ENCODE peak calls at places on chromosome 22, in seven cellular contexts. One of them, this sample, is unnamed.

GRCh38 chr22:44454113-44454769 is 43.8 kb downstream of the RTL6 start:
- DNase-seq in SK-N-SH: no peak
- DNase-seq in GM12878: no peak
- DNase-seq in K562: no peak
- DNase-seq in H1: no peak
- DNase-seq in HCT116: no peak
- DNase-seq in HepG2: no peak
- DNase-seq in this sample: no peak

GRCh38 chr22:39655736-39656285 is 85.3 kb downstream of the CACNA1I start:
- DNase-seq in SK-N-SH: peak; percentile 58
- DNase-seq in GM12878: no peak
- DNase-seq in K562: no peak
- DNase-seq in H1: no peak
- DNase-seq in HCT116: no peak
- DNase-seq in HepG2: no peak
- DNase-seq in this sample: no peak

GRCh38 chr22:32341122-32341740 is 16.4 kb upstream of the RFPL3 start:
- DNase-seq in SK-N-SH: no peak
- DNase-seq in GM12878: no peak
- DNase-seq in K562: no peak
- DNase-seq in H1: peak; percentile 43
- DNase-seq in HCT116: no peak
- DNase-seq in HepG2: no peak
- DNase-seq in this sample: no peak

GRCh38 chr22:11629661-11630385 is 3898.2 kb upstream of the OR11H1 start:
- DNase-seq in SK-N-SH: peak; percentile 20
- DNase-seq in GM12878: no peak
- DNase-seq in K562: no peak
- DNase-seq in H1: no peak
- DNase-seq in HCT116: no peak
- DNase-seq in HepG2: no peak
- DNase-seq in this sample: no peak

GRCh38 chr22:28349114-28349513 is 330.5 kb downstream of the TTC28 start:
- DNase-seq in SK-N-SH: peak; percentile 42
- DNase-seq in GM12878: no peak
- DNase-seq in K562: no peak
- DNase-seq in H1: no peak
- DNase-seq in HCT116: no peak
- DNase-seq in HepG2: no peak
- DNase-seq in this sample: no peak

GRCh38 chr22:41919357-41920224 is 4.7 kb upstream of the SHISA8 start:
- DNase-seq in SK-N-SH: peak; percentile 74
- DNase-seq in GM12878: peak; percentile 71
- DNase-seq in K562: peak; percentile 62
- DNase-seq in H1: peak; percentile 98
- DNase-seq in HCT116: no peak
- DNase-seq in HepG2: no peak
- DNase-seq in this sample: no peak

GRCh38 chr22:31271485-31271884 is 20.8 kb downstream of the PIK3IP1 start:
- DNase-seq in SK-N-SH: no peak
- DNase-seq in GM12878: no peak
- DNase-seq in K562: no peak
- DNase-seq in H1: no peak
- DNase-seq in HCT116: no peak
- DNase-seq in HepG2: peak; percentile 50
- DNase-seq in this sample: no peak

GRCh38 chr22:26554956-26555355 is 35.0 kb downstream of the TPST2 start:
- DNase-seq in SK-N-SH: no peak
- DNase-seq in GM12878: no peak
- DNase-seq in K562: no peak
- DNase-seq in H1: no peak
- DNase-seq in HCT116: no peak
- DNase-seq in HepG2: no peak
- DNase-seq in this sample: no peak

GRCh38 chr22:37933711-37934376 is 19.6 kb downstream of the C22orf23 start:
- DNase-seq in SK-N-SH: peak; percentile 95
- DNase-seq in GM12878: peak; percentile 28
- DNase-seq in K562: peak; percentile 87
- DNase-seq in H1: peak; percentile 98
- DNase-seq in HCT116: peak; percentile 83
- DNase-seq in HepG2: peak; percentile 83
- DNase-seq in this sample: peak; percentile 67

GRCh38 chr22:27045103-27045940 is 387.9 kb downstream of the MIAT start:
- DNase-seq in SK-N-SH: no peak
- DNase-seq in GM12878: no peak
- DNase-seq in K562: no peak
- DNase-seq in H1: no peak
- DNase-seq in HCT116: no peak
- DNase-seq in HepG2: no peak
- DNase-seq in this sample: no peak

GRCh38 chr22:33758961-33759360 is 161.3 kb downstream of the LARGE1 start:
- DNase-seq in SK-N-SH: no peak
- DNase-seq in GM12878: peak; percentile 3
- DNase-seq in K562: no peak
- DNase-seq in H1: no peak
- DNase-seq in HCT116: no peak
- DNase-seq in HepG2: no peak
- DNase-seq in this sample: no peak

GRCh38 chr22:47446331-47446730 is 683.9 kb downstream of the TBC1D22A start:
- DNase-seq in SK-N-SH: no peak
- DNase-seq in GM12878: no peak
- DNase-seq in K562: no peak
- DNase-seq in H1: no peak
- DNase-seq in HCT116: no peak
- DNase-seq in HepG2: no peak
- DNase-seq in this sample: no peak

GRCh38 chr22:37887610-37888378 is 18.3 kb upstream of the MICALL1 start:
- DNase-seq in SK-N-SH: no peak
- DNase-seq in GM12878: no peak
- DNase-seq in K562: no peak
- DNase-seq in H1: no peak
- DNase-seq in HCT116: no peak
- DNase-seq in HepG2: no peak
- DNase-seq in this sample: no peak

GRCh38 chr22:23898006-23898974 is 4.1 kb downstream of the MIF start:
- DNase-seq in SK-N-SH: no peak
- DNase-seq in GM12878: no peak
- DNase-seq in K562: no peak
- DNase-seq in H1: no peak
- DNase-seq in HCT116: no peak
- DNase-seq in HepG2: no peak
- DNase-seq in this sample: no peak

GRCh38 chr22:20657963-20658362 is 116.0 kb upstream of the SERPIND1 start:
- DNase-seq in SK-N-SH: no peak
- DNase-seq in GM12878: no peak
- DNase-seq in K562: no peak
- DNase-seq in H1: peak; percentile 4
- DNase-seq in HCT116: no peak
- DNase-seq in HepG2: no peak
- DNase-seq in this sample: no peak

GRCh38 chr22:19876941-19877625 is 22.4 kb upstream of the GNB1L start:
- DNase-seq in SK-N-SH: peak; percentile 39
- DNase-seq in GM12878: no peak
- DNase-seq in K562: no peak
- DNase-seq in H1: peak; percentile 44
- DNase-seq in HCT116: no peak
- DNase-seq in HepG2: no peak
- DNase-seq in this sample: no peak

GRCh38 chr22:31036671-31037550 is 44.2 kb upstream of the SMTN start:
- DNase-seq in SK-N-SH: no peak
- DNase-seq in GM12878: no peak
- DNase-seq in K562: no peak
- DNase-seq in H1: no peak
- DNase-seq in HCT116: no peak
- DNase-seq in HepG2: no peak
- DNase-seq in this sample: no peak

GRCh38 chr22:29016067-29016938 is 45.3 kb downstream of the C22orf31 start:
- DNase-seq in SK-N-SH: no peak
- DNase-seq in GM12878: peak; percentile 8
- DNase-seq in K562: no peak
- DNase-seq in H1: no peak
- DNase-seq in HCT116: no peak
- DNase-seq in HepG2: peak; percentile 48
- DNase-seq in this sample: no peak

GRCh38 chr22:42892571-42893316 is 35.7 kb upstream of the ARFGAP3 start:
- DNase-seq in SK-N-SH: no peak
- DNase-seq in GM12878: no peak
- DNase-seq in K562: no peak
- DNase-seq in H1: no peak
- DNase-seq in HCT116: no peak
- DNase-seq in HepG2: no peak
- DNase-seq in this sample: no peak

GRCh38 chr22:29032014-29032475 is 29.6 kb downstream of the C22orf31 start:
- DNase-seq in SK-N-SH: peak; percentile 44
- DNase-seq in GM12878: no peak
- DNase-seq in K562: no peak
- DNase-seq in H1: no peak
- DNase-seq in HCT116: no peak
- DNase-seq in HepG2: peak; percentile 78
- DNase-seq in this sample: no peak

GRCh38 chr22:44721206-44721605 is 19.2 kb downstream of the PRR5 start:
- DNase-seq in SK-N-SH: no peak
- DNase-seq in GM12878: no peak
- DNase-seq in K562: peak; percentile 42
- DNase-seq in H1: peak; percentile 44
- DNase-seq in HCT116: no peak
- DNase-seq in HepG2: no peak
- DNase-seq in this sample: no peak

GRCh38 chr22:44365196-44365802 is 52.5 kb upstream of the SHISAL1 start:
- DNase-seq in SK-N-SH: no peak
- DNase-seq in GM12878: no peak
- DNase-seq in K562: no peak
- DNase-seq in H1: no peak
- DNase-seq in HCT116: no peak
- DNase-seq in HepG2: no peak
- DNase-seq in this sample: no peak

GRCh38 chr22:22085702-22086500 is 103.3 kb upstream of the TOP3B start:
- DNase-seq in SK-N-SH: peak; percentile 44
- DNase-seq in GM12878: no peak
- DNase-seq in K562: peak; percentile 76
- DNase-seq in H1: no peak
- DNase-seq in HCT116: peak; percentile 15
- DNase-seq in HepG2: no peak
- DNase-seq in this sample: no peak

GRCh38 chr22:40436460-40437431 is 66.4 kb downstream of the SGSM3 start:
- DNase-seq in SK-N-SH: peak; percentile 39
- DNase-seq in GM12878: peak; percentile 88
- DNase-seq in K562: peak; percentile 66
- DNase-seq in H1: no peak
- DNase-seq in HCT116: peak; percentile 53
- DNase-seq in HepG2: peak; percentile 41
- DNase-seq in this sample: peak; percentile 36

GRCh38 chr22:20455709-20456063 is 18.1 kb upstream of the SCARF2 start:
- DNase-seq in SK-N-SH: no peak
- DNase-seq in GM12878: no peak
- DNase-seq in K562: no peak
- DNase-seq in H1: no peak
- DNase-seq in HCT116: no peak
- DNase-seq in HepG2: no peak
- DNase-seq in this sample: no peak

GRCh38 chr22:26589367-26589844 is 526 bp downstream of the TPST2 start:
- DNase-seq in SK-N-SH: peak; percentile 60
- DNase-seq in GM12878: no peak
- DNase-seq in K562: no peak
- DNase-seq in H1: peak; percentile 61
- DNase-seq in HCT116: no peak
- DNase-seq in HepG2: no peak
- DNase-seq in this sample: no peak

DNA sequence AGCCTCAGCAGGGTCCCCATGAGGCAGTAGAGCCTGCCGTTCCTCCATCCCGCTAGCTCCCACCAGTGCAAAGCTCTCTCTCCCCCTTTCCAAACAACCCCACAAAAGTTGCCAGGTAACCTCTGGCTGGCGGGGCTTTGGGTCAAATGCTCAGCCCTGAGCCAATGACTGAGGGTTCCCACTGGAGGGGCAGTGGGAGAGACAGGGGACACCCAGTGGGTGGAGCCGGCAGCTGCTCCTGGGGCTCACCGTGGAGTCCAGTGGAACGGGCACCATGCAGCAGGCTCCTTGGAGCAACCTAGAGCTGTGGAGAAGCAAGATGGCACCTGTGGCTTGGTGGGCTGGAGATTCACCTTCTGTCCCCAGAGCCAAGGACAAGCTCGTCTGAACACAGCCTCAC is 25.0 kb upstream of the PPARA start:
- DNase-seq in SK-N-SH: no peak
- DNase-seq in GM12878: no peak
- DNase-seq in K562: no peak
- DNase-seq in H1: no peak
- DNase-seq in HCT116: no peak
- DNase-seq in HepG2: no peak
- DNase-seq in this sample: no peak
- TF ChIP-seq SIN3A in SK-N-SH: no peak
- TF ChIP-seq SIN3A in GM12878: no peak
- TF ChIP-seq SIN3A in K562: no peak
- TF ChIP-seq SIN3A in H1: no peak
- TF ChIP-seq SIN3A in HCT116: no peak
- TF ChIP-seq SIN3A in HepG2: no peak
- TF ChIP-seq SIN3A in this sample: no peak

GRCh38 chr22:36806824-36807223 is 10.0 kb downstream of the PVALB start:
- DNase-seq in SK-N-SH: no peak
- DNase-seq in GM12878: no peak
- DNase-seq in K562: no peak
- DNase-seq in H1: no peak
- DNase-seq in HCT116: no peak
- DNase-seq in HepG2: no peak
- DNase-seq in this sample: no peak
- TF ChIP-seq SIN3A in SK-N-SH: no peak
- TF ChIP-seq SIN3A in GM12878: no peak
- TF ChIP-seq SIN3A in K562: no peak
- TF ChIP-seq SIN3A in H1: no peak
- TF ChIP-seq SIN3A in HCT116: no peak
- TF ChIP-seq SIN3A in HepG2: no peak
- TF ChIP-seq SIN3A in this sample: no peak

GRCh38 chr22:35570686-35571194 is 30.1 kb downstream of the RASD2 start:
- DNase-seq in SK-N-SH: no peak
- DNase-seq in GM12878: no peak
- DNase-seq in K562: no peak
- DNase-seq in H1: no peak
- DNase-seq in HCT116: no peak
- DNase-seq in HepG2: no peak
- DNase-seq in this sample: no peak
- TF ChIP-seq SIN3A in SK-N-SH: no peak
- TF ChIP-seq SIN3A in GM12878: no peak
- TF ChIP-seq SIN3A in K562: no peak
- TF ChIP-seq SIN3A in H1: no peak
- TF ChIP-seq SIN3A in HCT116: no peak
- TF ChIP-seq SIN3A in HepG2: no peak
- TF ChIP-seq SIN3A in this sample: no peak

DNA sequence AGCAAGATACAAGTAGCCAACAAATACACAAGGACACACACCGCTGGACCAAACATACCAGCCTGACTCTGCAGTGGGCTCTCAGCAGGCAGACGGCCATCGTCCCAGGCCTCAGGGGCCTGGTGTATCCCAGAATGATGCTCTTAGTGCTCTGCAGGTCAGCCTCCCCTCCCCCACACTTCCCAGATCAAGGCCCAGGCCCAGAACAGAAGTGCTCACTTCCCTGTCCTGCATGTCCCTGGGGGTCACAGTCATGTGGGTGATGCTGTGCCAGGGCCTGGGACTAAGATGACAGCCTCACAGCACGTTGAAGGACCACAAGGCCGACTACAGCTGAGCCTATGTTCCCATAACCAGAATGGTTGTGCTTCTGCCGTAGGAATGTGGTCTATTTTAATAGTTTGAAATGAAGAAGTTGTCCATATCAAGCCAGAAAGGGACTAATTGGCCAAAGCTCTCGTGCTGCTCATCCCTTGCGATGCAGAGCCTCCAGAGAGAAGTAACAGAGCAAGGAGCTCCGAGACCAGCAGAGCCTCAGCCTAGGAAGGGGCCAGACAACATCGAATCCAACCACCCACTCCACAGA is 48.6 kb downstream of the GAB4 start:
- DNase-seq in SK-N-SH: no peak
- DNase-seq in GM12878: no peak
- DNase-seq in K562: peak; percentile 9
- DNase-seq in H1: peak; percentile 11
- DNase-seq in HCT116: no peak
- DNase-seq in HepG2: no peak
- DNase-seq in this sample: no peak
- TF ChIP-seq SIN3A in SK-N-SH: no peak
- TF ChIP-seq SIN3A in GM12878: no peak
- TF ChIP-seq SIN3A in K562: no peak
- TF ChIP-seq SIN3A in H1: no peak
- TF ChIP-seq SIN3A in HCT116: no peak
- TF ChIP-seq SIN3A in HepG2: no peak
- TF ChIP-seq SIN3A in this sample: no peak